ENCODE peak calls at places on chromosomes 16 and 17, in six cellular contexts. T is amniotic stem cell, I is mucosa of gallbladder, M is T47D, B is A549, Z is nucleus accumbens. P is an unnamed sample.

GRCh38 chr17:54694287-54694887 is 206.3 kb upstream of the TOM1L1 start:
- DNase-seq in T (no peak), I (no peak), M (no peak), B (no peak), Z (no peak), P (no peak)

GRCh38 chr17:83194761-83195329 is 115.4 kb downstream of the METRNL start:
- DNase-seq in T (no peak), I (no peak), M (no peak), B (no peak), Z (no peak), P (no peak)

GRCh38 chr16:81366316-81366932 is 51.7 kb downstream of the GAN start:
- DNase-seq in T (no peak), I (no peak), M (peak), B (peak), Z (no peak), P (peak)

GRCh38 chr17:47252766-47253512 is 688 bp upstream of the ITGB3 start:
- DNase-seq in T (no peak), I (no peak), M (no peak), B (no peak), Z (no peak), P (no peak)

GRCh38 chr16:55661842-55662479 is 6.2 kb downstream of the SLC6A2 start:
- DNase-seq in T (peak), I (no peak), M (no peak), B (no peak), Z (peak), P (no peak)

GRCh38 chr16:75377971-75378386 is 55.3 kb downstream of the CFDP1 start:
- DNase-seq in T (peak), I (no peak), M (no peak), B (peak), Z (peak), P (no peak)

GRCh38 chr17:9473716-9474115 is 101.9 kb downstream of the STX8 start:
- DNase-seq in T (no peak), I (no peak), M (no peak), B (no peak), Z (no peak), P (no peak)

GRCh38 chr16:19583665-19584300 is 28.3 kb downstream of the VPS35L start:
- DNase-seq in T (no peak), I (peak), M (no peak), B (peak), Z (no peak), P (peak)

GRCh38 chr17:60817187-60817586 is 139.5 kb downstream of the BCAS3 start:
- DNase-seq in T (peak), I (no peak), M (no peak), B (no peak), Z (no peak), P (no peak)

GRCh38 chr17:6712058-6712853 is 913 bp downstream of the SLC13A5 start:
- DNase-seq in T (no peak), I (no peak), M (peak), B (no peak), Z (peak), P (peak)

GRCh38 chr16:70770968-70771552 is 29.9 kb downstream of the VAC14 start:
- DNase-seq in T (no peak), I (peak), M (peak), B (peak), Z (peak), P (peak)

GRCh38 chr17:73553311-73553710 is 90.9 kb downstream of the SDK2 start:
- DNase-seq in T (no peak), I (no peak), M (no peak), B (no peak), Z (no peak), P (no peak)

GRCh38 chr17:79843917-79844815 is 4.9 kb upstream of the CBX4 start:
- DNase-seq in T (no peak), I (no peak), M (peak), B (peak), Z (peak), P (peak)

GRCh38 chr17:7330099-7331015 is 1.2 kb upstream of the NEURL4 start:
- DNase-seq in T (peak), I (peak), M (peak), B (peak), Z (peak), P (peak)

GRCh38 chr16:66069576-66069975 is 296.9 kb upstream of the CDH5 start:
- DNase-seq in T (no peak), I (no peak), M (no peak), B (no peak), Z (no peak), P (no peak)

GRCh38 chr16:29898786-29899515 is 399 bp downstream of the SEZ6L2 start:
- DNase-seq in T (no peak), I (no peak), M (peak), B (peak), Z (no peak), P (peak)

GRCh38 chr17:65312718-65313382 is 175.7 kb downstream of the RGS9 start:
- DNase-seq in T (no peak), I (no peak), M (no peak), B (no peak), Z (no peak), P (no peak)

GRCh38 chr16:3023415-3023668 is 400 bp downstream of the HCFC1R1 start:
- DNase-seq in T (peak), I (no peak), M (peak), B (peak), Z (no peak), P (no peak)

GRCh38 chr17:82065638-82066303 is at the start of gene DUS1L:
- DNase-seq in T (no peak), I (peak), M (peak), B (peak), Z (peak), P (peak)

GRCh38 chr16:69706256-69706974 is 19.9 kb downstream of the NQO1 start:
- DNase-seq in T (no peak), I (no peak), M (no peak), B (no peak), Z (no peak), P (no peak)

GRCh38 chr17:76265624-76266243 is 586 bp downstream of the UBALD2 start:
- DNase-seq in T (no peak), I (peak), M (peak), B (no peak), Z (peak), P (peak)

GRCh38 chr16:84318091-84318975 is 23.7 kb downstream of the WFDC1 start:
- DNase-seq in T (no peak), I (no peak), M (no peak), B (no peak), Z (no peak), P (no peak)

GRCh38 chr17:76543482-76544122 is 3.8 kb downstream of the PRCD start:
- DNase-seq in T (no peak), I (no peak), M (no peak), B (no peak), Z (peak), P (no peak)

GRCh38 chr17:27559996-27560481 is 70.9 kb upstream of the LGALS9 start:
- DNase-seq in T (peak), I (peak), M (no peak), B (no peak), Z (no peak), P (no peak)

GRCh38 chr16:81697321-81697885 is 81.7 kb upstream of the PLCG2 start:
- DNase-seq in T (no peak), I (peak), M (peak), B (peak), Z (no peak), P (peak)